ENCODE peak calls at places on chromosomes 4 and X, in six cellular contexts. One of them, this sample, is unnamed. For H3K4me1, the result is how much of the 10 kb centered on the place peaks cover.

GRCh38 chrX:135000516-135000915 is 9.7 kb downstream of the SMIM10 start:
- DNase-seq in suprapubic skin: no peak
- DNase-seq in kidney: no peak
- DNase-seq in lower lobe of right lung: no peak
- DNase-seq in HepG2: no peak
- DNase-seq in IMR-90: peak
- DNase-seq in this sample: no peak

GRCh38 chrX:107736781-107737531 is 38.6 kb downstream of the TSC22D3 start:
- DNase-seq in suprapubic skin: no peak
- DNase-seq in lower lobe of right lung: no peak
- DNase-seq in kidney: no peak
- DNase-seq in IMR-90: no peak
- DNase-seq in HepG2: peak
- DNase-seq in this sample: no peak

GRCh38 chr4:121939690-121940089 is 12.2 kb downstream of the TRPC3 start:
- DNase-seq in kidney: no peak
- DNase-seq in suprapubic skin: no peak
- DNase-seq in HepG2: no peak
- DNase-seq in lower lobe of right lung: no peak
- DNase-seq in IMR-90: peak
- DNase-seq in this sample: no peak

GRCh38 chr4:132504438-132504837 is 644.7 kb upstream of the PCDH10 start:
- DNase-seq in suprapubic skin: no peak
- DNase-seq in kidney: no peak
- DNase-seq in lower lobe of right lung: no peak
- DNase-seq in IMR-90: no peak
- DNase-seq in HepG2: no peak
- DNase-seq in this sample: no peak

GRCh38 chrX:155148724-155149537 is 67.3 kb upstream of the VBP1 start:
- DNase-seq in lower lobe of right lung: no peak
- DNase-seq in kidney: no peak
- DNase-seq in IMR-90: peak
- DNase-seq in HepG2: peak
- DNase-seq in suprapubic skin: no peak
- DNase-seq in this sample: no peak

GRCh38 chrX:130176354-130176776 is 4.6 kb downstream of the RAB33A start:
- DNase-seq in lower lobe of right lung: no peak
- DNase-seq in IMR-90: peak
- DNase-seq in kidney: no peak
- DNase-seq in HepG2: no peak
- DNase-seq in suprapubic skin: no peak
- DNase-seq in this sample: no peak

GRCh38 chr4:83561381-83561780 is 25.5 kb downstream of the GPAT3 start:
- DNase-seq in HepG2: peak
- DNase-seq in IMR-90: peak
- DNase-seq in suprapubic skin: no peak
- DNase-seq in kidney: no peak
- DNase-seq in lower lobe of right lung: no peak
- DNase-seq in this sample: no peak

GRCh38 chrX:121161501-121161933 is 114.1 kb downstream of the GLUD2 start:
- DNase-seq in IMR-90: no peak
- DNase-seq in HepG2: no peak
- DNase-seq in kidney: no peak
- DNase-seq in lower lobe of right lung: no peak
- DNase-seq in suprapubic skin: no peak
- DNase-seq in this sample: no peak

GRCh38 chr4:94304365-94304971 is 38.2 kb downstream of the HPGDS start:
- DNase-seq in HepG2: peak
- DNase-seq in lower lobe of right lung: no peak
- DNase-seq in suprapubic skin: no peak
- DNase-seq in kidney: no peak
- DNase-seq in IMR-90: peak
- DNase-seq in this sample: no peak

GRCh38 chr4:95532305-95532704 is 16.5 kb downstream of the UNC5C start:
- DNase-seq in IMR-90: no peak
- DNase-seq in suprapubic skin: no peak
- DNase-seq in lower lobe of right lung: no peak
- DNase-seq in HepG2: no peak
- DNase-seq in kidney: no peak
- DNase-seq in this sample: no peak

GRCh38 chrX:24619647-24620046 is 27.5 kb downstream of the PCYT1B start:
- DNase-seq in HepG2: peak
- DNase-seq in IMR-90: peak
- DNase-seq in kidney: no peak
- DNase-seq in lower lobe of right lung: no peak
- DNase-seq in suprapubic skin: no peak
- DNase-seq in this sample: no peak

GRCh38 chr4:65241257-65241997 is 428.9 kb downstream of the EPHA5 start:
- DNase-seq in kidney: peak
- DNase-seq in lower lobe of right lung: peak
- DNase-seq in HepG2: no peak
- DNase-seq in suprapubic skin: peak
- DNase-seq in IMR-90: no peak
- DNase-seq in this sample: peak

GRCh38 chr4:71461422-71461821 is 122.6 kb downstream of the SLC4A4 start:
- DNase-seq in HepG2: no peak
- DNase-seq in lower lobe of right lung: no peak
- DNase-seq in suprapubic skin: no peak
- DNase-seq in IMR-90: no peak
- DNase-seq in kidney: no peak
- DNase-seq in this sample: no peak

GRCh38 chr4:7662507-7662846 is 227.7 kb upstream of the PSAPL1 start:
- DNase-seq in suprapubic skin: no peak
- DNase-seq in IMR-90: no peak
- DNase-seq in lower lobe of right lung: no peak
- DNase-seq in HepG2: no peak
- DNase-seq in kidney: no peak
- DNase-seq in this sample: no peak

GRCh38 chr4:5710065-5710961 is 688 bp upstream of the EVC start:
- DNase-seq in kidney: no peak
- DNase-seq in lower lobe of right lung: no peak
- DNase-seq in suprapubic skin: no peak
- DNase-seq in IMR-90: peak
- DNase-seq in HepG2: peak
- DNase-seq in this sample: no peak

GRCh38 chr4:151251922-151252321 is 25.0 kb upstream of the PRSS48 start:
- DNase-seq in kidney: no peak
- DNase-seq in suprapubic skin: no peak
- DNase-seq in lower lobe of right lung: no peak
- DNase-seq in HepG2: peak
- DNase-seq in IMR-90: no peak
- DNase-seq in this sample: no peak

GRCh38 chrX:11702965-11703631 is 37.4 kb upstream of the ARHGAP6 start:
- DNase-seq in kidney: no peak
- DNase-seq in lower lobe of right lung: no peak
- DNase-seq in IMR-90: no peak
- DNase-seq in HepG2: no peak
- DNase-seq in suprapubic skin: no peak
- DNase-seq in this sample: no peak

GRCh38 chrX:72280210-72280882 is 3.3 kb upstream of the RPS4X start:
- DNase-seq in kidney: no peak
- DNase-seq in lower lobe of right lung: no peak
- DNase-seq in suprapubic skin: no peak
- DNase-seq in HepG2: no peak
- DNase-seq in IMR-90: peak
- DNase-seq in this sample: no peak

GRCh38 chr4:154677300-154677699 is 64.8 kb upstream of the FGG start:
- DNase-seq in HepG2: no peak
- DNase-seq in lower lobe of right lung: no peak
- DNase-seq in IMR-90: no peak
- DNase-seq in suprapubic skin: no peak
- DNase-seq in kidney: no peak
- DNase-seq in this sample: no peak

GRCh38 chr4:100826808-100827548 is 309.2 kb upstream of the EMCN start:
- DNase-seq in suprapubic skin: no peak
- DNase-seq in IMR-90: no peak
- DNase-seq in HepG2: no peak
- DNase-seq in kidney: no peak
- DNase-seq in lower lobe of right lung: no peak
- DNase-seq in this sample: no peak

GRCh38 chr4:18111100-18111499 is 89.5 kb upstream of the LCORL start:
- DNase-seq in suprapubic skin: no peak
- DNase-seq in lower lobe of right lung: no peak
- DNase-seq in IMR-90: no peak
- DNase-seq in kidney: no peak
- DNase-seq in HepG2: no peak
- DNase-seq in this sample: no peak

GRCh38 chr4:164890691-164891090 is 13.7 kb downstream of the APELA start:
- DNase-seq in IMR-90: no peak
- DNase-seq in kidney: no peak
- DNase-seq in lower lobe of right lung: no peak
- DNase-seq in HepG2: no peak
- DNase-seq in suprapubic skin: no peak
- DNase-seq in this sample: no peak

GRCh38 chrX:145609951-145610511 is 207.6 kb upstream of the SLITRK2 start:
- DNase-seq in HepG2: no peak
- DNase-seq in suprapubic skin: no peak
- DNase-seq in kidney: no peak
- DNase-seq in IMR-90: peak
- DNase-seq in lower lobe of right lung: no peak
- DNase-seq in this sample: no peak

GRCh38 chr4:56653461-56654237 is 27.4 kb downstream of the HOPX start:
- DNase-seq in HepG2: no peak
- DNase-seq in kidney: no peak
- DNase-seq in IMR-90: no peak
- DNase-seq in suprapubic skin: no peak
- DNase-seq in lower lobe of right lung: no peak
- DNase-seq in this sample: no peak

GRCh38 chr4:130125468-130125867 is 1029.5 kb downstream of the C4orf33 start:
- DNase-seq in HepG2: no peak
- DNase-seq in IMR-90: no peak
- DNase-seq in suprapubic skin: no peak
- DNase-seq in kidney: no peak
- DNase-seq in lower lobe of right lung: no peak
- DNase-seq in this sample: no peak

GRCh38 chr4:151475338-151475737 is 66.4 kb downstream of the FHIP1A start:
- DNase-seq in HepG2: no peak
- DNase-seq in lower lobe of right lung: no peak
- DNase-seq in IMR-90: no peak
- DNase-seq in suprapubic skin: no peak
- DNase-seq in kidney: no peak
- DNase-seq in this sample: no peak

GRCh38 chr4:112765317-112765989 is 128.5 kb downstream of the LARP7 start:
- DNase-seq in IMR-90: peak
- DNase-seq in lower lobe of right lung: no peak
- DNase-seq in kidney: no peak
- DNase-seq in suprapubic skin: no peak
- DNase-seq in HepG2: peak
- DNase-seq in this sample: no peak
- TF ChIP-seq CTCF in IMR-90: peak
- TF ChIP-seq CTCF in lower lobe of right lung: peak
- TF ChIP-seq CTCF in kidney: peak
- TF ChIP-seq CTCF in suprapubic skin: no peak
- TF ChIP-seq CTCF in HepG2: peak
- TF ChIP-seq CTCF in this sample: peak

GRCh38 chr4:153205757-153206156 is 1.5 kb downstream of the TRIM2 start:
- DNase-seq in HepG2: no peak
- DNase-seq in suprapubic skin: no peak
- DNase-seq in IMR-90: no peak
- DNase-seq in kidney: peak
- DNase-seq in lower lobe of right lung: no peak
- DNase-seq in this sample: no peak
- H3K4me1 ChIP-seq in HepG2: under half
- H3K4me1 ChIP-seq in suprapubic skin: under half
- H3K4me1 ChIP-seq in IMR-90: under half
- H3K4me1 ChIP-seq in kidney: under half
- H3K4me1 ChIP-seq in lower lobe of right lung: under half
- H3K4me1 ChIP-seq in this sample: under half

GRCh38 chrX:103347682-103348397 is 8.5 kb upstream of the TCEAL9 start:
- DNase-seq in kidney: no peak
- DNase-seq in suprapubic skin: no peak
- DNase-seq in lower lobe of right lung: no peak
- DNase-seq in IMR-90: no peak
- DNase-seq in HepG2: no peak
- DNase-seq in this sample: no peak

GRCh38 chrX:103344606-103345005 is 11.7 kb upstream of the TCEAL9 start:
- DNase-seq in IMR-90: no peak
- DNase-seq in kidney: no peak
- DNase-seq in HepG2: no peak
- DNase-seq in lower lobe of right lung: no peak
- DNase-seq in suprapubic skin: no peak
- DNase-seq in this sample: no peak

GRCh38 chrX:103338663-103339062 is 8.6 kb downstream of the TCEAL7 start:
- DNase-seq in suprapubic skin: no peak
- DNase-seq in IMR-90: no peak
- DNase-seq in lower lobe of right lung: no peak
- DNase-seq in kidney: no peak
- DNase-seq in HepG2: no peak
- DNase-seq in this sample: no peak

DNA sequence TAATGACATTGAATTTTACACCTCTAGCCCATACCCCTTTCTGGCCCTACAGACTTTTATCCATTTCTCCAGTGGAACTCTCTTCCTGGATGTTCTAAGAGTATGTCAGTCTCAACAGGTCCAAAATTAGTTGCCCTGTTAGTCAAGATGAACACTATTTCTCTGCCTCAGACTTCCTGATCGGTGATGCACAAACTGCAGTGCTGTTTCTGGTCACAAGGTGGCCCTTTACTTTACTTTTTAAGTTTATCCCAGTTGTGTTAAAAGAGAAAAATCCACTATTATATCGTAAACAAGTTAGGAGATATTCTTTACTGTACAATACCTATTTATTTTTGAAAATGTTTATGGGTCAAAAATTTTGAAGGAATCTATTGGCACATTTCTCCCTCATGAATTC is 13.1 kb downstream of the TCEAL7 start:
- DNase-seq in HepG2: no peak
- DNase-seq in kidney: no peak
- DNase-seq in lower lobe of right lung: no peak
- DNase-seq in IMR-90: peak
- DNase-seq in suprapubic skin: no peak
- DNase-seq in this sample: no peak
- TF ChIP-seq CTCF in HepG2: peak
- TF ChIP-seq CTCF in kidney: peak
- TF ChIP-seq CTCF in lower lobe of right lung: peak
- TF ChIP-seq CTCF in IMR-90: peak
- TF ChIP-seq CTCF in suprapubic skin: peak
- TF ChIP-seq CTCF in this sample: peak

GRCh38 chr4:107993969-107994368 is 4.3 kb downstream of the HADH start:
- DNase-seq in HepG2: no peak
- DNase-seq in lower lobe of right lung: no peak
- DNase-seq in suprapubic skin: no peak
- DNase-seq in kidney: no peak
- DNase-seq in IMR-90: no peak
- DNase-seq in this sample: no peak

GRCh38 chr4:107997001-107997788 is 7.5 kb downstream of the HADH start:
- DNase-seq in IMR-90: peak
- DNase-seq in HepG2: no peak
- DNase-seq in kidney: no peak
- DNase-seq in lower lobe of right lung: no peak
- DNase-seq in suprapubic skin: no peak
- DNase-seq in this sample: no peak

GRCh38 chr4:107997794-107998193 is 8.1 kb downstream of the HADH start:
- DNase-seq in IMR-90: no peak
- DNase-seq in HepG2: no peak
- DNase-seq in suprapubic skin: no peak
- DNase-seq in lower lobe of right lung: no peak
- DNase-seq in kidney: no peak
- DNase-seq in this sample: no peak

GRCh38 chr4:107991945-107992625 is 2.4 kb downstream of the HADH start:
- DNase-seq in lower lobe of right lung: no peak
- DNase-seq in IMR-90: peak
- DNase-seq in HepG2: no peak
- DNase-seq in kidney: no peak
- DNase-seq in suprapubic skin: no peak
- DNase-seq in this sample: no peak

GRCh38 chr4:107994894-107995293 is 5.2 kb downstream of the HADH start:
- DNase-seq in kidney: no peak
- DNase-seq in IMR-90: no peak
- DNase-seq in lower lobe of right lung: no peak
- DNase-seq in suprapubic skin: no peak
- DNase-seq in HepG2: no peak
- DNase-seq in this sample: no peak
- H3K4me1 ChIP-seq in kidney: under half
- H3K4me1 ChIP-seq in IMR-90: under half
- H3K4me1 ChIP-seq in lower lobe of right lung: half or more
- H3K4me1 ChIP-seq in suprapubic skin: under half
- H3K4me1 ChIP-seq in HepG2: under half
- H3K4me1 ChIP-seq in this sample: under half